ENCODE peak calls at places on chromosomes 4 and X, in five cellular contexts. Q is cardiac muscle cell, O is lower lobe of right lung, B is progenitor cell of endocrine pancreas, Y is fibroblast of the aortic adventitia. D is an unnamed sample.

GRCh38 chrX:154979671-154980070 is 42.9 kb downstream of the F8 start:
- DNase-seq in Q (no peak), B (no peak), Y (no peak), O (peak), D (no peak)

GRCh38 chr4:3822230-3822947 is 56.2 kb downstream of the ADRA2C start:
- DNase-seq in Y (peak), Q (peak), O (peak), B (no peak), D (no peak)

GRCh38 chr4:113869743-113870375 is 108.3 kb upstream of the CAMK2D start:
- DNase-seq in Y (peak), O (no peak), Q (no peak), B (no peak), D (no peak)

GRCh38 chr4:56668267-56668666 is 12.8 kb downstream of the HOPX start:
- DNase-seq in O (no peak), Y (no peak), B (no peak), Q (peak), D (no peak)

GRCh38 chr4:25888781-25889180 is 25.2 kb upstream of the SMIM20 start:
- DNase-seq in Y (peak), O (no peak), B (no peak), Q (peak), D (no peak)

GRCh38 chr4:159071178-159071968 is 31.5 kb upstream of the RAPGEF2 start:
- DNase-seq in O (no peak), B (no peak), Y (peak), Q (peak), D (no peak)

GRCh38 chrX:73400136-73400748 is 46.6 kb upstream of the CDX4 start:
- DNase-seq in Y (no peak), Q (no peak), O (no peak), B (no peak), D (no peak)

GRCh38 chr4:140497776-140498636 is at the start of gene MGAT4D:
- DNase-seq in B (peak), O (no peak), Y (no peak), Q (peak), D (no peak)

GRCh38 chr4:143230683-143231082 is 46.0 kb downstream of the USP38 start:
- DNase-seq in Q (no peak), Y (no peak), B (no peak), O (no peak), D (no peak)

GRCh38 chr4:150593996-150594395 is 12.0 kb downstream of the MAB21L2 start:
- DNase-seq in Y (peak), Q (peak), B (no peak), O (no peak), D (no peak)

GRCh38 chr4:31199644-31200043 is 479.5 kb downstream of the PCDH7 start:
- DNase-seq in Q (no peak), Y (no peak), B (no peak), O (no peak), D (no peak)

GRCh38 chr4:189436207-189436606 is 504.5 kb upstream of the FRG1 start:
- DNase-seq in Q (no peak), B (no peak), Y (no peak), O (no peak), D (no peak)

GRCh38 chr4:87974856-87975462 is 555 bp upstream of the SPP1 start:
- DNase-seq in B (no peak), Q (no peak), O (no peak), Y (no peak), D (no peak)

GRCh38 chrX:148298737-148299136 is 201.7 kb upstream of the AFF2 start:
- DNase-seq in B (no peak), Y (peak), O (no peak), Q (no peak), D (no peak)

GRCh38 chr4:53788011-53788410 is 196.7 kb upstream of the LNX1 start:
- DNase-seq in Y (no peak), B (no peak), O (no peak), Q (no peak), D (no peak)

GRCh38 chrX:50988649-50989048 is 78.1 kb downstream of the BMP15 start:
- DNase-seq in Y (peak), Q (peak), B (no peak), O (no peak), D (no peak)

GRCh38 chrX:107823042-107823441 is 2.6 kb upstream of the MID2 start:
- DNase-seq in Q (no peak), B (no peak), O (no peak), Y (no peak), D (no peak)

GRCh38 chrX:129845616-129846190 is 2.0 kb upstream of the ZDHHC9 start:
- DNase-seq in B (no peak), Y (no peak), O (no peak), Q (no peak), D (no peak)

GRCh38 chr4:73732759-73733431 is 7.5 kb upstream of the CXCL8 start:
- DNase-seq in O (no peak), Q (peak), Y (peak), B (no peak), D (no peak)

GRCh38 chrX:102966701-102967100 is 29.6 kb downstream of the RAB40AL start:
- DNase-seq in Q (no peak), Y (peak), B (no peak), O (no peak), D (no peak)

GRCh38 chr4:183995489-183996049 is 90.5 kb downstream of the STOX2 start:
- DNase-seq in Y (peak), O (no peak), Q (peak), B (no peak), D (no peak)

GRCh38 chr4:88177981-88178632 is 19.7 kb upstream of the ABCG2 start:
- DNase-seq in Q (peak), Y (peak), O (peak), B (no peak), D (no peak)

GRCh38 chr4:123096038-123096437 is 173.6 kb upstream of the NUDT6 start:
- DNase-seq in Q (peak), O (no peak), B (no peak), Y (no peak), D (no peak)

GRCh38 chrX:3345281-3346081 is 971 bp downstream of the MXRA5 start:
- DNase-seq in Q (peak), Y (peak), O (peak), B (peak), D (no peak)

GRCh38 chrX:28697732-28698131 is 110.5 kb downstream of the IL1RAPL1 start:
- DNase-seq in Q (no peak), O (no peak), Y (no peak), B (no peak), D (no peak)

GRCh38 chrX:28701222-28701621 is 114.0 kb downstream of the IL1RAPL1 start:
- DNase-seq in O (no peak), Q (peak), Y (no peak), B (no peak), D (no peak)
- TF ChIP-seq CTCF in O (no peak), Q (no peak), Y (no peak), B (peak), D (no peak)

GRCh38 chrX:57817302-57817701 is 93.0 kb downstream of the ZXDA start:
- DNase-seq in Y (peak), Q (peak), B (no peak), O (no peak), D (no peak)
- TF ChIP-seq CTCF in Y (peak), Q (peak), B (peak), O (peak), D (no peak)

GRCh38 chrX:132413459-132413858 is 75.4 kb downstream of the MBNL3 start:
- DNase-seq in B (no peak), O (no peak), Y (no peak), Q (no peak), D (no peak)
- TF ChIP-seq CTCF in B (no peak), O (no peak), Y (no peak), Q (no peak), D (no peak)

GRCh38 chrX:144896323-144896722 is 351.0 kb upstream of the SPANXN1 start:
- DNase-seq in B (no peak), O (no peak), Y (peak), Q (no peak), D (no peak)
- TF ChIP-seq CTCF in B (peak), O (peak), Y (peak), Q (no peak), D (no peak)

DNA sequence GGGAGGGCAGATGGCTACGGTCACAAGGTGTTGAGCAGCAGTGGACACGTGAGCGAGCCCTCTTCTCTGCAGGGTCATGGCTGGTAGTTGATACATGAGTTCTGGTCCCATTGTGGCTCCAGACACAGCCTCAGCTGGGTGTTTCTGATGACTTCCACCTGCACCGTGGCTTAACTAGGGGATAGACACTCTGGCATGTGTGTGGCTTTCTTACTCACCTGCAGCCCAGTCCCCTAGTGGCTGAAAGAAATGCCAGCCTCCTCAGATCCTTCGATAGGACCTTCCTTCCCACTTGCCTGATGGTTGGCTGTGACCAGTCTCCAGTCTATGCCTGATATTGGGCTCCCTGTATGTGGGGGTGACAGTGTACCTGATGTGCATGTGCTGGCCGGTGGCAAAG is 5.0 kb downstream of the GPR78 start:
- DNase-seq in B (no peak), Q (no peak), O (no peak), Y (no peak), D (no peak)
- TF ChIP-seq CTCF in B (peak), Q (no peak), O (no peak), Y (no peak), D (no peak)

GRCh38 chr4:81473086-81473396 is 1.3 kb upstream of the RASGEF1B start:
- DNase-seq in Q (no peak), Y (no peak), B (no peak), O (peak), D (no peak)
- TF ChIP-seq CTCF in Q (no peak), Y (no peak), B (no peak), O (no peak), D (no peak)

GRCh38 chrX:105872921-105873320 is 50.6 kb downstream of the NRK start:
- DNase-seq in O (no peak), Y (no peak), Q (peak), B (no peak), D (no peak)

GRCh38 chrX:105874790-105875189 is 52.5 kb downstream of the NRK start:
- DNase-seq in Y (no peak), O (no peak), Q (no peak), B (no peak), D (no peak)

GRCh38 chrX:105880491-105880890 is 58.2 kb downstream of the NRK start:
- DNase-seq in O (no peak), Q (no peak), Y (no peak), B (no peak), D (no peak)

DNA sequence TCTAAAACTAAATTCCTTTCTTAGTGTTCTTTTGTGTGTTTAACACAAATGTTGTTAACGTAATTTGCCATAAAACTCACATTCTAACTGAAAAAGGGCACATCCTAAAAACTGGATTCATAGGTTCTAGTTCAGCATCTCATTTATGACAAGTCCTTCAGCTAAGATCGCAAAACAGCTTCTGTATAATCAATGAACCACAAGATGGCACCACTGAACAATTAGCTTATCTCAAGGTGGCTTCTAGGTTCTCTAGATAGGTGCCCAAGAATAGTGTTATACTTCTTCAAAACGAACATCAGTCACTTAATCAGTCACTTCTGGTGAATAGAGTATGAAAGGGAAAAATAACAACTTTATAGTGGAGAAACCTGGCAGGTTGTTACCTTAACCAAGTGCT is 54.3 kb downstream of the NRK start:
- DNase-seq in Y (no peak), Q (peak), B (no peak), O (no peak), D (no peak)
- TF ChIP-seq CTCF in Y (no peak), Q (peak), B (peak), O (no peak), D (no peak)